ENCODE peak calls at places on chromosome 10, in six cellular contexts. One of them, this sample, is unnamed.

GRCh38 chr10:4372601-4373000 is 453.4 kb upstream of the AKR1E2 start:
- DNase-seq in naive B cell: no peak
- DNase-seq in progenitor cell of endocrine pancreas: no peak
- DNase-seq in IMR-90: peak; percentile 99
- DNase-seq in fibroblast of pulmonary artery: peak; percentile 98
- DNase-seq in activated CD4-positive, alpha-beta T cell treated with anti-CD3 and anti-CD28 coated beads, Interleukin-2, amount 10 ng/mL, durations not matched to agents 24 days and 14 days: no peak
- DNase-seq in this sample: peak; percentile 77

GRCh38 chr10:77939561-77940001 is 13.0 kb upstream of the DLG5 start:
- DNase-seq in activated CD4-positive, alpha-beta T cell treated with anti-CD3 and anti-CD28 coated beads, Interleukin-2, amount 10 ng/mL, durations not matched to agents 24 days and 14 days: no peak
- DNase-seq in IMR-90: peak; percentile 76
- DNase-seq in fibroblast of pulmonary artery: peak; percentile 90
- DNase-seq in naive B cell: no peak
- DNase-seq in progenitor cell of endocrine pancreas: no peak
- DNase-seq in this sample: peak; percentile 25

GRCh38 chr10:97596101-97597055 is 6.9 kb downstream of the C10orf62 start:
- DNase-seq in activated CD4-positive, alpha-beta T cell treated with anti-CD3 and anti-CD28 coated beads, Interleukin-2, amount 10 ng/mL, durations not matched to agents 24 days and 14 days: no peak
- DNase-seq in IMR-90: peak; percentile 86
- DNase-seq in fibroblast of pulmonary artery: peak; percentile 92
- DNase-seq in naive B cell: no peak
- DNase-seq in progenitor cell of endocrine pancreas: no peak
- DNase-seq in this sample: peak; percentile 94

GRCh38 chr10:61142987-61143386 is 199.0 kb upstream of the RHOBTB1 start:
- DNase-seq in naive B cell: no peak
- DNase-seq in progenitor cell of endocrine pancreas: no peak
- DNase-seq in IMR-90: no peak
- DNase-seq in fibroblast of pulmonary artery: no peak
- DNase-seq in activated CD4-positive, alpha-beta T cell treated with anti-CD3 and anti-CD28 coated beads, Interleukin-2, amount 10 ng/mL, durations not matched to agents 24 days and 14 days: no peak
- DNase-seq in this sample: no peak

GRCh38 chr10:71025535-71025934 is 137.2 kb upstream of the PCBD1 start:
- DNase-seq in IMR-90: no peak
- DNase-seq in naive B cell: no peak
- DNase-seq in fibroblast of pulmonary artery: no peak
- DNase-seq in progenitor cell of endocrine pancreas: no peak
- DNase-seq in activated CD4-positive, alpha-beta T cell treated with anti-CD3 and anti-CD28 coated beads, Interleukin-2, amount 10 ng/mL, durations not matched to agents 24 days and 14 days: no peak
- DNase-seq in this sample: peak; percentile 16

GRCh38 chr10:11886851-11887250 is 63.7 kb downstream of the PROSER2 start:
- DNase-seq in activated CD4-positive, alpha-beta T cell treated with anti-CD3 and anti-CD28 coated beads, Interleukin-2, amount 10 ng/mL, durations not matched to agents 24 days and 14 days: no peak
- DNase-seq in progenitor cell of endocrine pancreas: no peak
- DNase-seq in fibroblast of pulmonary artery: no peak
- DNase-seq in naive B cell: no peak
- DNase-seq in IMR-90: no peak
- DNase-seq in this sample: no peak

GRCh38 chr10:36573246-36573645 is 552.2 kb upstream of the ANKRD30A start:
- DNase-seq in fibroblast of pulmonary artery: no peak
- DNase-seq in progenitor cell of endocrine pancreas: no peak
- DNase-seq in IMR-90: no peak
- DNase-seq in naive B cell: no peak
- DNase-seq in activated CD4-positive, alpha-beta T cell treated with anti-CD3 and anti-CD28 coated beads, Interleukin-2, amount 10 ng/mL, durations not matched to agents 24 days and 14 days: no peak
- DNase-seq in this sample: no peak

GRCh38 chr10:84693006-84693405 is 364.6 kb downstream of the CCSER2 start:
- DNase-seq in activated CD4-positive, alpha-beta T cell treated with anti-CD3 and anti-CD28 coated beads, Interleukin-2, amount 10 ng/mL, durations not matched to agents 24 days and 14 days: no peak
- DNase-seq in fibroblast of pulmonary artery: no peak
- DNase-seq in naive B cell: no peak
- DNase-seq in IMR-90: no peak
- DNase-seq in progenitor cell of endocrine pancreas: no peak
- DNase-seq in this sample: no peak

GRCh38 chr10:53843691-53844362 is 957.2 kb downstream of the PCDH15 start:
- DNase-seq in naive B cell: no peak
- DNase-seq in activated CD4-positive, alpha-beta T cell treated with anti-CD3 and anti-CD28 coated beads, Interleukin-2, amount 10 ng/mL, durations not matched to agents 24 days and 14 days: no peak
- DNase-seq in fibroblast of pulmonary artery: peak; percentile 29
- DNase-seq in IMR-90: no peak
- DNase-seq in progenitor cell of endocrine pancreas: no peak
- DNase-seq in this sample: peak; percentile 59

GRCh38 chr10:34710391-34710751 is 104.7 kb downstream of the PARD3 start:
- DNase-seq in progenitor cell of endocrine pancreas: no peak
- DNase-seq in fibroblast of pulmonary artery: peak; percentile 85
- DNase-seq in activated CD4-positive, alpha-beta T cell treated with anti-CD3 and anti-CD28 coated beads, Interleukin-2, amount 10 ng/mL, durations not matched to agents 24 days and 14 days: no peak
- DNase-seq in naive B cell: no peak
- DNase-seq in IMR-90: peak; percentile 78
- DNase-seq in this sample: peak; percentile 59

GRCh38 chr10:95308389-95309302 is 17.8 kb upstream of the PDLIM1 start:
- DNase-seq in activated CD4-positive, alpha-beta T cell treated with anti-CD3 and anti-CD28 coated beads, Interleukin-2, amount 10 ng/mL, durations not matched to agents 24 days and 14 days: no peak
- DNase-seq in fibroblast of pulmonary artery: peak; percentile 98
- DNase-seq in progenitor cell of endocrine pancreas: no peak
- DNase-seq in IMR-90: peak; percentile 98
- DNase-seq in naive B cell: no peak
- DNase-seq in this sample: peak; percentile 99

GRCh38 chr10:8159628-8160165 is 105.2 kb downstream of the GATA3 start:
- DNase-seq in IMR-90: no peak
- DNase-seq in naive B cell: no peak
- DNase-seq in fibroblast of pulmonary artery: no peak
- DNase-seq in activated CD4-positive, alpha-beta T cell treated with anti-CD3 and anti-CD28 coated beads, Interleukin-2, amount 10 ng/mL, durations not matched to agents 24 days and 14 days: no peak
- DNase-seq in progenitor cell of endocrine pancreas: no peak
- DNase-seq in this sample: peak; percentile 16

GRCh38 chr10:117663750-117664149 is 121.2 kb downstream of the EMX2 start:
- DNase-seq in activated CD4-positive, alpha-beta T cell treated with anti-CD3 and anti-CD28 coated beads, Interleukin-2, amount 10 ng/mL, durations not matched to agents 24 days and 14 days: peak; percentile 71
- DNase-seq in IMR-90: peak; percentile 28
- DNase-seq in fibroblast of pulmonary artery: peak; percentile 33
- DNase-seq in naive B cell: no peak
- DNase-seq in progenitor cell of endocrine pancreas: no peak
- DNase-seq in this sample: peak; percentile 91

GRCh38 chr10:93435621-93436385 is 46.3 kb downstream of the MYOF start:
- DNase-seq in IMR-90: peak; percentile 43
- DNase-seq in progenitor cell of endocrine pancreas: no peak
- DNase-seq in fibroblast of pulmonary artery: peak; percentile 90
- DNase-seq in activated CD4-positive, alpha-beta T cell treated with anti-CD3 and anti-CD28 coated beads, Interleukin-2, amount 10 ng/mL, durations not matched to agents 24 days and 14 days: no peak
- DNase-seq in naive B cell: no peak
- DNase-seq in this sample: peak; percentile 75

GRCh38 chr10:4541292-4541691 is 284.7 kb upstream of the AKR1E2 start:
- DNase-seq in fibroblast of pulmonary artery: peak; percentile 96
- DNase-seq in naive B cell: no peak
- DNase-seq in progenitor cell of endocrine pancreas: no peak
- DNase-seq in IMR-90: peak; percentile 90
- DNase-seq in activated CD4-positive, alpha-beta T cell treated with anti-CD3 and anti-CD28 coated beads, Interleukin-2, amount 10 ng/mL, durations not matched to agents 24 days and 14 days: no peak
- DNase-seq in this sample: peak; percentile 85

GRCh38 chr10:3782099-3782455 is 2.9 kb downstream of the KLF6 start:
- DNase-seq in activated CD4-positive, alpha-beta T cell treated with anti-CD3 and anti-CD28 coated beads, Interleukin-2, amount 10 ng/mL, durations not matched to agents 24 days and 14 days: peak; percentile 87
- DNase-seq in fibroblast of pulmonary artery: no peak
- DNase-seq in progenitor cell of endocrine pancreas: no peak
- DNase-seq in IMR-90: no peak
- DNase-seq in naive B cell: peak; percentile 62
- DNase-seq in this sample: peak; percentile 78

GRCh38 chr10:77857272-77857671 is 69.3 kb downstream of the DLG5 start:
- DNase-seq in fibroblast of pulmonary artery: no peak
- DNase-seq in IMR-90: no peak
- DNase-seq in progenitor cell of endocrine pancreas: no peak
- DNase-seq in activated CD4-positive, alpha-beta T cell treated with anti-CD3 and anti-CD28 coated beads, Interleukin-2, amount 10 ng/mL, durations not matched to agents 24 days and 14 days: no peak
- DNase-seq in naive B cell: no peak
- DNase-seq in this sample: no peak

GRCh38 chr10:17835688-17836087 is 26.5 kb downstream of the MRC1 start:
- DNase-seq in IMR-90: peak; percentile 91
- DNase-seq in activated CD4-positive, alpha-beta T cell treated with anti-CD3 and anti-CD28 coated beads, Interleukin-2, amount 10 ng/mL, durations not matched to agents 24 days and 14 days: no peak
- DNase-seq in fibroblast of pulmonary artery: peak; percentile 70
- DNase-seq in naive B cell: no peak
- DNase-seq in progenitor cell of endocrine pancreas: no peak
- DNase-seq in this sample: peak; percentile 85

GRCh38 chr10:104643023-104643663 is 2.1 kb downstream of the SORCS3 start:
- DNase-seq in fibroblast of pulmonary artery: no peak
- DNase-seq in naive B cell: no peak
- DNase-seq in progenitor cell of endocrine pancreas: no peak
- DNase-seq in IMR-90: no peak
- DNase-seq in activated CD4-positive, alpha-beta T cell treated with anti-CD3 and anti-CD28 coated beads, Interleukin-2, amount 10 ng/mL, durations not matched to agents 24 days and 14 days: no peak
- DNase-seq in this sample: no peak

GRCh38 chr10:1552881-1553595 is 184.3 kb downstream of the ADARB2 start:
- DNase-seq in fibroblast of pulmonary artery: no peak
- DNase-seq in naive B cell: no peak
- DNase-seq in progenitor cell of endocrine pancreas: no peak
- DNase-seq in IMR-90: no peak
- DNase-seq in activated CD4-positive, alpha-beta T cell treated with anti-CD3 and anti-CD28 coated beads, Interleukin-2, amount 10 ng/mL, durations not matched to agents 24 days and 14 days: no peak
- DNase-seq in this sample: no peak

GRCh38 chr10:133335238-133336122 is 1.2 kb downstream of the CALY start:
- DNase-seq in naive B cell: peak; percentile 79
- DNase-seq in IMR-90: peak; percentile 61
- DNase-seq in fibroblast of pulmonary artery: peak; percentile 74
- DNase-seq in activated CD4-positive, alpha-beta T cell treated with anti-CD3 and anti-CD28 coated beads, Interleukin-2, amount 10 ng/mL, durations not matched to agents 24 days and 14 days: peak; percentile 93
- DNase-seq in progenitor cell of endocrine pancreas: no peak
- DNase-seq in this sample: peak; percentile 68

GRCh38 chr10:117989962-117990361 is 56.8 kb downstream of the RAB11FIP2 start:
- DNase-seq in IMR-90: no peak
- DNase-seq in activated CD4-positive, alpha-beta T cell treated with anti-CD3 and anti-CD28 coated beads, Interleukin-2, amount 10 ng/mL, durations not matched to agents 24 days and 14 days: no peak
- DNase-seq in progenitor cell of endocrine pancreas: no peak
- DNase-seq in fibroblast of pulmonary artery: no peak
- DNase-seq in naive B cell: no peak
- DNase-seq in this sample: no peak

GRCh38 chr10:73744690-73744994 is 470 bp downstream of the SEC24C start:
- DNase-seq in activated CD4-positive, alpha-beta T cell treated with anti-CD3 and anti-CD28 coated beads, Interleukin-2, amount 10 ng/mL, durations not matched to agents 24 days and 14 days: peak; percentile 89
- DNase-seq in fibroblast of pulmonary artery: peak; percentile 61
- DNase-seq in progenitor cell of endocrine pancreas: peak; percentile 30
- DNase-seq in naive B cell: no peak
- DNase-seq in IMR-90: peak; percentile 58
- DNase-seq in this sample: peak; percentile 79

GRCh38 chr10:1056326-1057105 is at the start of gene WDR37:
- DNase-seq in IMR-90: peak; percentile 90
- DNase-seq in activated CD4-positive, alpha-beta T cell treated with anti-CD3 and anti-CD28 coated beads, Interleukin-2, amount 10 ng/mL, durations not matched to agents 24 days and 14 days: peak; percentile 97
- DNase-seq in fibroblast of pulmonary artery: peak; percentile 90
- DNase-seq in naive B cell: peak; percentile 89
- DNase-seq in progenitor cell of endocrine pancreas: peak; percentile 76
- DNase-seq in this sample: peak; percentile 92

GRCh38 chr10:98534046-98534445 is 87.3 kb upstream of the HPS1 start:
- DNase-seq in fibroblast of pulmonary artery: no peak
- DNase-seq in naive B cell: no peak
- DNase-seq in activated CD4-positive, alpha-beta T cell treated with anti-CD3 and anti-CD28 coated beads, Interleukin-2, amount 10 ng/mL, durations not matched to agents 24 days and 14 days: no peak
- DNase-seq in progenitor cell of endocrine pancreas: no peak
- DNase-seq in IMR-90: no peak
- DNase-seq in this sample: no peak

GRCh38 chr10:122149138-122149606 is 121.9 kb upstream of the BTBD16 start:
- DNase-seq in progenitor cell of endocrine pancreas: no peak
- DNase-seq in fibroblast of pulmonary artery: peak; percentile 74
- DNase-seq in activated CD4-positive, alpha-beta T cell treated with anti-CD3 and anti-CD28 coated beads, Interleukin-2, amount 10 ng/mL, durations not matched to agents 24 days and 14 days: no peak
- DNase-seq in IMR-90: peak; percentile 33
- DNase-seq in naive B cell: no peak
- DNase-seq in this sample: no peak

GRCh38 chr10:52703898-52704297 is 68.7 kb downstream of the MBL2 start:
- DNase-seq in IMR-90: no peak
- DNase-seq in naive B cell: no peak
- DNase-seq in fibroblast of pulmonary artery: no peak
- DNase-seq in activated CD4-positive, alpha-beta T cell treated with anti-CD3 and anti-CD28 coated beads, Interleukin-2, amount 10 ng/mL, durations not matched to agents 24 days and 14 days: no peak
- DNase-seq in progenitor cell of endocrine pancreas: no peak
- DNase-seq in this sample: peak; percentile 22

GRCh38 chr10:42982886-42983594 is 93.8 kb upstream of the RET start:
- DNase-seq in naive B cell: no peak
- DNase-seq in activated CD4-positive, alpha-beta T cell treated with anti-CD3 and anti-CD28 coated beads, Interleukin-2, amount 10 ng/mL, durations not matched to agents 24 days and 14 days: no peak
- DNase-seq in IMR-90: no peak
- DNase-seq in fibroblast of pulmonary artery: no peak
- DNase-seq in progenitor cell of endocrine pancreas: peak; percentile 11
- DNase-seq in this sample: no peak

GRCh38 chr10:36441557-36441956 is 683.8 kb upstream of the ANKRD30A start:
- DNase-seq in activated CD4-positive, alpha-beta T cell treated with anti-CD3 and anti-CD28 coated beads, Interleukin-2, amount 10 ng/mL, durations not matched to agents 24 days and 14 days: no peak
- DNase-seq in IMR-90: no peak
- DNase-seq in fibroblast of pulmonary artery: peak; percentile 51
- DNase-seq in progenitor cell of endocrine pancreas: no peak
- DNase-seq in naive B cell: no peak
- DNase-seq in this sample: peak; percentile 39

GRCh38 chr10:4359003-4359402 is 467.0 kb upstream of the AKR1E2 start:
- DNase-seq in fibroblast of pulmonary artery: peak; percentile 29
- DNase-seq in naive B cell: no peak
- DNase-seq in IMR-90: no peak
- DNase-seq in activated CD4-positive, alpha-beta T cell treated with anti-CD3 and anti-CD28 coated beads, Interleukin-2, amount 10 ng/mL, durations not matched to agents 24 days and 14 days: no peak
- DNase-seq in progenitor cell of endocrine pancreas: no peak
- DNase-seq in this sample: peak; percentile 44

GRCh38 chr10:46992794-46993552 is 81.7 kb downstream of the PTPN20 start:
- DNase-seq in IMR-90: peak; percentile 50
- DNase-seq in progenitor cell of endocrine pancreas: no peak
- DNase-seq in fibroblast of pulmonary artery: peak; percentile 53
- DNase-seq in activated CD4-positive, alpha-beta T cell treated with anti-CD3 and anti-CD28 coated beads, Interleukin-2, amount 10 ng/mL, durations not matched to agents 24 days and 14 days: no peak
- DNase-seq in naive B cell: no peak
- DNase-seq in this sample: peak; percentile 50

GRCh38 chr10:86962136-86962980 is 4.0 kb downstream of the SNCG start:
- DNase-seq in IMR-90: no peak
- DNase-seq in naive B cell: no peak
- DNase-seq in progenitor cell of endocrine pancreas: no peak
- DNase-seq in activated CD4-positive, alpha-beta T cell treated with anti-CD3 and anti-CD28 coated beads, Interleukin-2, amount 10 ng/mL, durations not matched to agents 24 days and 14 days: no peak
- DNase-seq in fibroblast of pulmonary artery: no peak
- DNase-seq in this sample: no peak

GRCh38 chr10:71740069-71740468 is 20.5 kb upstream of the C10orf105 start:
- DNase-seq in IMR-90: peak; percentile 78
- DNase-seq in naive B cell: no peak
- DNase-seq in activated CD4-positive, alpha-beta T cell treated with anti-CD3 and anti-CD28 coated beads, Interleukin-2, amount 10 ng/mL, durations not matched to agents 24 days and 14 days: no peak
- DNase-seq in fibroblast of pulmonary artery: peak; percentile 51
- DNase-seq in progenitor cell of endocrine pancreas: no peak
- DNase-seq in this sample: peak; percentile 68

GRCh38 chr10:21427804-21428481 is 97.5 kb downstream of the SKIDA1 start:
- DNase-seq in activated CD4-positive, alpha-beta T cell treated with anti-CD3 and anti-CD28 coated beads, Interleukin-2, amount 10 ng/mL, durations not matched to agents 24 days and 14 days: no peak
- DNase-seq in naive B cell: no peak
- DNase-seq in progenitor cell of endocrine pancreas: no peak
- DNase-seq in IMR-90: peak; percentile 35
- DNase-seq in fibroblast of pulmonary artery: peak; percentile 16
- DNase-seq in this sample: no peak

GRCh38 chr10:90742189-90742588 is 115.7 kb downstream of the HTR7 start:
- DNase-seq in activated CD4-positive, alpha-beta T cell treated with anti-CD3 and anti-CD28 coated beads, Interleukin-2, amount 10 ng/mL, durations not matched to agents 24 days and 14 days: no peak
- DNase-seq in fibroblast of pulmonary artery: peak; percentile 50
- DNase-seq in naive B cell: no peak
- DNase-seq in progenitor cell of endocrine pancreas: no peak
- DNase-seq in IMR-90: peak; percentile 0
- DNase-seq in this sample: peak; percentile 22

GRCh38 chr10:78759448-78760120 is 309.2 kb upstream of the ZMIZ1 start:
- DNase-seq in fibroblast of pulmonary artery: peak; percentile 29
- DNase-seq in IMR-90: no peak
- DNase-seq in progenitor cell of endocrine pancreas: no peak
- DNase-seq in activated CD4-positive, alpha-beta T cell treated with anti-CD3 and anti-CD28 coated beads, Interleukin-2, amount 10 ng/mL, durations not matched to agents 24 days and 14 days: no peak
- DNase-seq in naive B cell: no peak
- DNase-seq in this sample: no peak

GRCh38 chr10:31884386-31884785 is 44.2 kb downstream of the ARHGAP12 start:
- DNase-seq in fibroblast of pulmonary artery: no peak
- DNase-seq in naive B cell: no peak
- DNase-seq in activated CD4-positive, alpha-beta T cell treated with anti-CD3 and anti-CD28 coated beads, Interleukin-2, amount 10 ng/mL, durations not matched to agents 24 days and 14 days: no peak
- DNase-seq in IMR-90: no peak
- DNase-seq in progenitor cell of endocrine pancreas: no peak
- DNase-seq in this sample: no peak

GRCh38 chr10:35908451-35908850 is 266.4 kb upstream of the FZD8 start:
- DNase-seq in fibroblast of pulmonary artery: no peak
- DNase-seq in activated CD4-positive, alpha-beta T cell treated with anti-CD3 and anti-CD28 coated beads, Interleukin-2, amount 10 ng/mL, durations not matched to agents 24 days and 14 days: no peak
- DNase-seq in progenitor cell of endocrine pancreas: no peak
- DNase-seq in IMR-90: peak; percentile 62
- DNase-seq in naive B cell: no peak
- DNase-seq in this sample: no peak

This sample was measured in astrocyte of the hippocampus.